ENCODE peak calls at places on chromosome 20, in eight cellular contexts. One of them, this sample, is unnamed.

GRCh38 chr20:4041748-4042411 is 26.5 kb upstream of the RNF24 start:
- DNase-seq in HCT116: peak; percentile 95
- DNase-seq in PC-3: peak; percentile 100
- DNase-seq in hepatocyte: peak; percentile 92
- DNase-seq in SK-N-SH: no peak
- DNase-seq in GM23338: no peak
- DNase-seq in MM.1S: no peak
- DNase-seq in neural progenitor cell: no peak
- DNase-seq in this sample: no peak

GRCh38 chr20:24833592-24833991 is 115.5 kb upstream of the CST7 start:
- DNase-seq in hepatocyte: no peak
- DNase-seq in MM.1S: no peak
- DNase-seq in HCT116: no peak
- DNase-seq in GM23338: no peak
- DNase-seq in SK-N-SH: no peak
- DNase-seq in PC-3: no peak
- DNase-seq in neural progenitor cell: no peak
- DNase-seq in this sample: no peak

GRCh38 chr20:9660236-9660868 is 146.0 kb downstream of the LAMP5 start:
- DNase-seq in PC-3: peak; percentile 43
- DNase-seq in MM.1S: peak; percentile 38
- DNase-seq in GM23338: peak; percentile 67
- DNase-seq in hepatocyte: peak; percentile 46
- DNase-seq in neural progenitor cell: peak; percentile 73
- DNase-seq in HCT116: no peak
- DNase-seq in SK-N-SH: no peak
- DNase-seq in this sample: peak; percentile 5

GRCh38 chr20:14116037-14116436 is 120.7 kb downstream of the MACROD2 start:
- DNase-seq in neural progenitor cell: no peak
- DNase-seq in PC-3: no peak
- DNase-seq in SK-N-SH: no peak
- DNase-seq in hepatocyte: no peak
- DNase-seq in GM23338: no peak
- DNase-seq in MM.1S: no peak
- DNase-seq in HCT116: no peak
- DNase-seq in this sample: no peak

GRCh38 chr20:1533059-1533458 is 24.4 kb downstream of the SIRPD start:
- DNase-seq in neural progenitor cell: peak; percentile 36
- DNase-seq in GM23338: peak; percentile 65
- DNase-seq in hepatocyte: no peak
- DNase-seq in PC-3: peak; percentile 4
- DNase-seq in SK-N-SH: no peak
- DNase-seq in MM.1S: no peak
- DNase-seq in HCT116: no peak
- DNase-seq in this sample: no peak

GRCh38 chr20:34581341-34582189 is 23.0 kb downstream of the MAP1LC3A start:
- DNase-seq in SK-N-SH: no peak
- DNase-seq in PC-3: peak; percentile 13
- DNase-seq in neural progenitor cell: peak; percentile 35
- DNase-seq in MM.1S: no peak
- DNase-seq in GM23338: no peak
- DNase-seq in hepatocyte: peak; percentile 49
- DNase-seq in HCT116: no peak
- DNase-seq in this sample: no peak

GRCh38 chr20:44176833-44177533 is 10.0 kb downstream of the JPH2 start:
- DNase-seq in neural progenitor cell: no peak
- DNase-seq in SK-N-SH: no peak
- DNase-seq in GM23338: peak; percentile 46
- DNase-seq in PC-3: peak; percentile 62
- DNase-seq in HCT116: no peak
- DNase-seq in MM.1S: no peak
- DNase-seq in hepatocyte: peak; percentile 32
- DNase-seq in this sample: no peak

GRCh38 chr20:50438986-50439407 is 71.2 kb upstream of the PTPN1 start:
- DNase-seq in MM.1S: no peak
- DNase-seq in GM23338: no peak
- DNase-seq in hepatocyte: peak; percentile 58
- DNase-seq in HCT116: peak; percentile 81
- DNase-seq in PC-3: peak; percentile 99
- DNase-seq in SK-N-SH: no peak
- DNase-seq in neural progenitor cell: no peak
- DNase-seq in this sample: no peak

GRCh38 chr20:39885975-39886649 is 802.9 kb downstream of the MAFB start:
- DNase-seq in hepatocyte: peak; percentile 81
- DNase-seq in GM23338: peak; percentile 94
- DNase-seq in HCT116: no peak
- DNase-seq in neural progenitor cell: peak; percentile 84
- DNase-seq in PC-3: peak; percentile 13
- DNase-seq in SK-N-SH: peak; percentile 29
- DNase-seq in MM.1S: peak; percentile 57
- DNase-seq in this sample: peak; percentile 41

GRCh38 chr20:59822291-59823029 is 111.0 kb downstream of the SYCP2 start:
- DNase-seq in HCT116: no peak
- DNase-seq in GM23338: no peak
- DNase-seq in neural progenitor cell: no peak
- DNase-seq in MM.1S: no peak
- DNase-seq in hepatocyte: no peak
- DNase-seq in SK-N-SH: peak; percentile 35
- DNase-seq in PC-3: no peak
- DNase-seq in this sample: no peak

GRCh38 chr20:58713801-58714339 is 21.3 kb downstream of the NPEPL1 start:
- DNase-seq in SK-N-SH: peak; percentile 23
- DNase-seq in GM23338: no peak
- DNase-seq in neural progenitor cell: no peak
- DNase-seq in hepatocyte: peak; percentile 4
- DNase-seq in PC-3: no peak
- DNase-seq in HCT116: no peak
- DNase-seq in MM.1S: no peak
- DNase-seq in this sample: no peak

GRCh38 chr20:1310506-1311190 is 18.3 kb downstream of the SDCBP2 start:
- DNase-seq in HCT116: no peak
- DNase-seq in hepatocyte: no peak
- DNase-seq in GM23338: no peak
- DNase-seq in SK-N-SH: no peak
- DNase-seq in PC-3: no peak
- DNase-seq in MM.1S: peak; percentile 55
- DNase-seq in neural progenitor cell: no peak
- DNase-seq in this sample: no peak

GRCh38 chr20:45861157-45862075 is 4.0 kb downstream of the ZSWIM3 start:
- DNase-seq in GM23338: no peak
- DNase-seq in HCT116: no peak
- DNase-seq in SK-N-SH: no peak
- DNase-seq in hepatocyte: no peak
- DNase-seq in MM.1S: no peak
- DNase-seq in neural progenitor cell: no peak
- DNase-seq in PC-3: no peak
- DNase-seq in this sample: no peak

GRCh38 chr20:51237278-51237677 is 214.4 kb upstream of the KCNG1 start:
- DNase-seq in hepatocyte: no peak
- DNase-seq in neural progenitor cell: no peak
- DNase-seq in GM23338: no peak
- DNase-seq in HCT116: no peak
- DNase-seq in MM.1S: no peak
- DNase-seq in PC-3: no peak
- DNase-seq in SK-N-SH: no peak
- DNase-seq in this sample: no peak

GRCh38 chr20:63360850-63361497 is at the start of gene CHRNA4:
- DNase-seq in SK-N-SH: peak; percentile 68
- DNase-seq in GM23338: peak; percentile 56
- DNase-seq in hepatocyte: peak; percentile 48
- DNase-seq in MM.1S: no peak
- DNase-seq in PC-3: no peak
- DNase-seq in HCT116: no peak
- DNase-seq in neural progenitor cell: peak; percentile 63
- DNase-seq in this sample: no peak

GRCh38 chr20:38134427-38135281 is 30.4 kb downstream of the TGM2 start:
- DNase-seq in GM23338: peak; percentile 24
- DNase-seq in hepatocyte: no peak
- DNase-seq in neural progenitor cell: no peak
- DNase-seq in HCT116: no peak
- DNase-seq in PC-3: peak; percentile 73
- DNase-seq in MM.1S: no peak
- DNase-seq in SK-N-SH: peak; percentile 69
- DNase-seq in this sample: no peak

DNA sequence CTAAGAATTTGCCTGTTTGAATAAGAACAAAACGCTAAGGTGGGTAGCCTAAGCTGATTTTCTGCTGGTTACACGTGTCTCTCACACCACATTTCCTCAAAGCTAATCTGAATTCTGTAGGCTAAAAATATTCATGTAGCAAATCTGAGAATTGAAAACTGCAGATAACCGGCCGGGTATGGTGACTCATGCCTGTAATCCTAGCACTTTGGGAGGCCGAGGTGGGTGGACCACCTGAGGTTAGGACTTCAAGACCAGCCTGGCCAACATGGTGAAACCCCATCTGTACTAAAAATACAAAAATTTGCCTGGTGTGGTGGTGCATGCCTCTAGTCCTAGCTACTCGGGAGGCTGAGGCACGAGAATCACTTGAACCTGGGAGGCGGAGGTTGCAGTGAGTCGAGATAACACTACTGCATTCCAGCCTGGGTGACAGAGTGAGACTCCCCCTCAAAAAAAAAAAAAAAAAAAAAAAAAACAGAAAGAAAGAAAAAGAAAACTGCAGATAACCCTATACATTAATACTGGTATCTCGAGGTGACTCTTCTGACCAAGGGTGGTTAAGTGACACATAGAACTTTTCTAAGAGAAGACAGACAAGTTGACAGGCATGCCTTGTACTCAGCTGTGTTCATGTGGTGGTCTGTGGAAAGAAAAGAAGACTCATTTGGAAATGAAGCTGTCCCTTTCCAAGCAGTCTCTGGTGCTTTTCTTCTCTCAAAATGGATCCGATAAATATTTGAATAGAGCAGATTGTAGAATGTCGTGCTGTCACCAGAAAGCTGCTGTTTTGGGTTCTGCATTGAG is 24.7 kb upstream of the ASXL1 start:
- DNase-seq in neural progenitor cell: no peak
- DNase-seq in GM23338: no peak
- DNase-seq in PC-3: no peak
- DNase-seq in HCT116: no peak
- DNase-seq in MM.1S: peak; percentile 70
- DNase-seq in SK-N-SH: no peak
- DNase-seq in hepatocyte: no peak
- DNase-seq in this sample: no peak
- H2AFZ ChIP-seq in neural progenitor cell: no peak overlapping the region
- H2AFZ ChIP-seq in GM23338: no peak overlapping the region
- H2AFZ ChIP-seq in PC-3: no peak overlapping the region
- H2AFZ ChIP-seq in HCT116: no peak overlapping the region
- H2AFZ ChIP-seq in MM.1S: peak overlapping the region; percentile 33
- H2AFZ ChIP-seq in SK-N-SH: no peak overlapping the region
- H2AFZ ChIP-seq in hepatocyte: no peak overlapping the region
- H2AFZ ChIP-seq in this sample: no peak overlapping the region

DNA sequence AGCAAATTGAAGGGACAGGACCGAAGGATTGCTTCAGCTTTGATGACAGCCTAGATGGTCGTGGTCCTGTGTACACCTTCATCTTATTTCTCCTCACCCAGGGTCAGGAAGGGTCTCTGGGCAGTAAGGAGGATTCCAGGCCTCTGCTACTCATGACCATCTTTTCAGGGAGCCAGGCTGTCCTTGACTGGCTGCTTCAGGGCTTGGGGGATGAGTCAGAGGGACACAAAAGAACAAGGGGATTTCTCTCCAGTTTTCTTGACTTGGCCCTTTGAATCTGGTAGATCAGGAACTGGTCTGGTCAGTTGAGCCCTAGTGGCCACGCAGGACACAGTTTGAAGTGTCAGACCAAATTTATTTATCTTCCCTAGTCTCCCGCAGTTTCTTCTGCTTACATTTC is 402.1 kb upstream of the CHD6 start:
- DNase-seq in SK-N-SH: no peak
- DNase-seq in GM23338: no peak
- DNase-seq in hepatocyte: no peak
- DNase-seq in PC-3: no peak
- DNase-seq in MM.1S: no peak
- DNase-seq in neural progenitor cell: no peak
- DNase-seq in HCT116: no peak
- DNase-seq in this sample: no peak
- TF ChIP-seq EZH2phosphoT487 in SK-N-SH: no peak
- TF ChIP-seq EZH2phosphoT487 in GM23338: no peak
- TF ChIP-seq EZH2phosphoT487 in hepatocyte: no peak
- TF ChIP-seq EZH2phosphoT487 in PC-3: no peak
- TF ChIP-seq EZH2phosphoT487 in MM.1S: no peak
- TF ChIP-seq EZH2phosphoT487 in neural progenitor cell: no peak
- TF ChIP-seq EZH2phosphoT487 in HCT116: no peak
- TF ChIP-seq EZH2phosphoT487 in this sample: no peak

DNA sequence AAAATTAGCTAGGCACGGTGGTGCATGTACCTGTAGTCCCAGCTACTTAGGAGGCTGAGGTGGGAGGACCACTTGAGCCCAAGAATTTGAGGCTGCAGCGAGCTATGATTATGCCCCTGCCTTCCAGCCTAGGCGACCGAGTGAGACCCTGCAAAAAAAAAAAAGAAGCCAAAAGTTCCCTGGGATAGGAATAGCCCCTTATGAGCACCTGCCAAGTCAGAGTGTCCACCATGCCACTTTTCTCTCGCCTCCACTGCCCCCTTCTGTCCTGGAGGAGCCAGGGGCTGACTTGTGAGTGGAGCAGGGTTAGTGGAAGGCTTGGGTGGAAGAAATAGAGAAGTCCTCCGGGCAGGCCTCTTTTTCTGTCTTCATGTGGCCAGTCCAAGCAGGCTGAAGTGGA is 12.1 kb upstream of the DDX27 start:
- DNase-seq in HCT116: no peak
- DNase-seq in SK-N-SH: no peak
- DNase-seq in GM23338: peak; percentile 64
- DNase-seq in hepatocyte: no peak
- DNase-seq in MM.1S: peak; percentile 14
- DNase-seq in PC-3: peak; percentile 44
- DNase-seq in neural progenitor cell: no peak
- DNase-seq in this sample: no peak
- TF ChIP-seq CTCF in HCT116: no peak
- TF ChIP-seq CTCF in SK-N-SH: peak; percentile 20
- TF ChIP-seq CTCF in GM23338: peak; percentile 78
- TF ChIP-seq CTCF in hepatocyte: no peak
- TF ChIP-seq CTCF in MM.1S: peak; percentile 38
- TF ChIP-seq CTCF in PC-3: peak; percentile 59
- TF ChIP-seq CTCF in neural progenitor cell: peak; percentile 10
- TF ChIP-seq CTCF in this sample: peak; percentile 38

GRCh38 chr20:11176431-11176830 is 502.6 kb upstream of the JAG1 start:
- DNase-seq in HCT116: no peak
- DNase-seq in MM.1S: no peak
- DNase-seq in hepatocyte: no peak
- DNase-seq in neural progenitor cell: no peak
- DNase-seq in GM23338: no peak
- DNase-seq in SK-N-SH: no peak
- DNase-seq in PC-3: peak; percentile 92
- DNase-seq in this sample: no peak

GRCh38 chr20:11182715-11183114 is 508.9 kb upstream of the JAG1 start:
- DNase-seq in hepatocyte: no peak
- DNase-seq in MM.1S: no peak
- DNase-seq in neural progenitor cell: no peak
- DNase-seq in SK-N-SH: no peak
- DNase-seq in HCT116: no peak
- DNase-seq in GM23338: no peak
- DNase-seq in PC-3: no peak
- DNase-seq in this sample: no peak

GRCh38 chr20:11180186-11180585 is 506.4 kb upstream of the JAG1 start:
- DNase-seq in SK-N-SH: no peak
- DNase-seq in MM.1S: no peak
- DNase-seq in HCT116: no peak
- DNase-seq in PC-3: no peak
- DNase-seq in neural progenitor cell: no peak
- DNase-seq in hepatocyte: no peak
- DNase-seq in GM23338: no peak
- DNase-seq in this sample: no peak

GRCh38 chr20:11181964-11182363 is 508.2 kb upstream of the JAG1 start:
- DNase-seq in HCT116: no peak
- DNase-seq in GM23338: no peak
- DNase-seq in SK-N-SH: no peak
- DNase-seq in neural progenitor cell: no peak
- DNase-seq in hepatocyte: no peak
- DNase-seq in MM.1S: no peak
- DNase-seq in PC-3: no peak
- DNase-seq in this sample: no peak

GRCh38 chr20:11178946-11179654 is 505.3 kb upstream of the JAG1 start:
- DNase-seq in neural progenitor cell: peak; percentile 50
- DNase-seq in GM23338: no peak
- DNase-seq in hepatocyte: no peak
- DNase-seq in MM.1S: no peak
- DNase-seq in PC-3: peak; percentile 98
- DNase-seq in HCT116: peak; percentile 88
- DNase-seq in SK-N-SH: no peak
- DNase-seq in this sample: no peak
- H2AFZ ChIP-seq in neural progenitor cell: no peak overlapping the region
- H2AFZ ChIP-seq in GM23338: no peak overlapping the region
- H2AFZ ChIP-seq in hepatocyte: no peak overlapping the region
- H2AFZ ChIP-seq in MM.1S: no peak overlapping the region
- H2AFZ ChIP-seq in PC-3: peak overlapping the region; percentile 66
- H2AFZ ChIP-seq in HCT116: peak overlapping the region; percentile 92
- H2AFZ ChIP-seq in SK-N-SH: no peak overlapping the region
- H2AFZ ChIP-seq in this sample: no peak overlapping the region

This sample was measured in OCI-LY7.